ENCODE peak calls at places on chromosomes 2 and 18, in six cellular contexts. W is endothelial cell of umbilical vein, F is mesothelial cell of epicardium, U is sigmoid colon, O is cardiac muscle cell, E is cardiac fibroblast. T is an unnamed sample.

GRCh38 chr2:240985881-240986786 is 12.3 kb upstream of the SNED1 start:
- DNase-seq in F (peak), E (no peak), O (no peak), U (peak), W (no peak), T (no peak)

GRCh38 chr2:173271135-173271534 is 83.5 kb upstream of the CDCA7 start:
- DNase-seq in E (no peak), O (no peak), F (no peak), U (no peak), W (no peak), T (no peak)

GRCh38 chr2:148549001-148549400 is 95.5 kb upstream of the EPC2 start:
- DNase-seq in F (no peak), O (no peak), W (no peak), E (no peak), U (no peak), T (no peak)

GRCh38 chr2:8454797-8455196 is 227.1 kb upstream of the ID2 start:
- DNase-seq in W (no peak), U (peak), E (no peak), F (no peak), O (no peak), T (no peak)

GRCh38 chr2:91477731-91478672 is 2786.5 kb downstream of the RPIA start:
- DNase-seq in W (peak), F (peak), E (peak), U (peak), O (peak), T (no peak)

GRCh38 chr2:159684796-159685195 is 27.5 kb upstream of the MARCHF7 start:
- DNase-seq in O (peak), U (no peak), W (peak), E (peak), F (no peak), T (no peak)

GRCh38 chr18:73724908-73725307 is 422.7 kb downstream of the FBXO15 start:
- DNase-seq in F (no peak), W (no peak), U (no peak), E (peak), O (peak), T (no peak)

GRCh38 chr2:45919711-45920111 is 268.2 kb downstream of the PRKCE start:
- DNase-seq in F (no peak), O (no peak), E (no peak), W (no peak), U (no peak), T (no peak)

GRCh38 chr2:218168635-218169462 is 2.1 kb upstream of the CXCR1 start:
- DNase-seq in W (peak), U (peak), E (peak), O (peak), F (peak), T (peak)

GRCh38 chr2:176652300-176653182 is 383.3 kb downstream of the MTX2 start:
- DNase-seq in F (no peak), U (no peak), W (peak), O (peak), E (peak), T (no peak)

GRCh38 chr2:60818272-60818671 is 62.2 kb downstream of the PAPOLG start:
- DNase-seq in U (no peak), E (no peak), O (peak), F (no peak), W (peak), T (no peak)

GRCh38 chr2:166957686-166958085 is 69.4 kb downstream of the XIRP2 start:
- DNase-seq in U (no peak), E (no peak), F (no peak), W (no peak), O (no peak), T (no peak)

GRCh38 chr2:49490710-49491109 is 336.4 kb upstream of the FSHR start:
- DNase-seq in E (peak), W (no peak), U (no peak), F (no peak), O (peak), T (no peak)

GRCh38 chr2:227655454-227655853 is 11.2 kb upstream of the SCYGR5 start:
- DNase-seq in W (peak), O (peak), F (no peak), U (no peak), E (peak), T (no peak)

GRCh38 chr2:12089001-12089400 is 342.6 kb downstream of the LPIN1 start:
- DNase-seq in W (no peak), O (no peak), U (no peak), E (no peak), F (no peak), T (no peak)

GRCh38 chr18:2096581-2096980 is 474.7 kb downstream of the METTL4 start:
- DNase-seq in E (peak), W (no peak), U (no peak), F (no peak), O (no peak), T (no peak)

GRCh38 chr18:6414118-6414722 is 491 bp downstream of the L3MBTL4 start:
- DNase-seq in F (peak), U (peak), O (peak), E (peak), W (no peak), T (peak)

GRCh38 chr2:98471402-98472131 is 26.9 kb downstream of the INPP4A start:
- DNase-seq in U (peak), F (no peak), O (no peak), E (no peak), W (no peak), T (no peak)

GRCh38 chr2:95074663-95075439 is 46.8 kb downstream of the MRPS5 start:
- DNase-seq in F (no peak), O (no peak), E (no peak), W (no peak), U (no peak), T (no peak)

GRCh38 chr2:101474752-101475384 is at the start of gene RFX8:
- DNase-seq in U (no peak), W (no peak), F (no peak), E (peak), O (peak), T (no peak)

GRCh38 chr18:76098728-76099514 is 396.1 kb downstream of the ZNF516 start:
- DNase-seq in E (no peak), W (no peak), O (no peak), F (no peak), U (no peak), T (no peak)

GRCh38 chr2:129180124-129180716 is 799.2 kb upstream of the RAB6C start:
- DNase-seq in O (no peak), U (no peak), E (no peak), F (no peak), W (no peak), T (no peak)

GRCh38 chr2:194545978-194546377 is 1111.0 kb upstream of the SLC39A10 start:
- DNase-seq in F (no peak), W (peak), E (peak), U (no peak), O (no peak), T (no peak)

GRCh38 chr18:35710581-35710980 is 129.0 kb downstream of the GALNT1 start:
- DNase-seq in W (peak), O (no peak), F (no peak), U (no peak), E (no peak), T (no peak)

GRCh38 chr2:240994161-240994896 is 4.1 kb upstream of the SNED1 start:
- DNase-seq in E (no peak), O (no peak), W (no peak), U (peak), F (no peak), T (no peak)

GRCh38 chr2:177881001-177881748 is 191.4 kb downstream of the PDE11A start:
- DNase-seq in E (no peak), U (no peak), W (no peak), O (no peak), F (no peak), T (no peak)

GRCh38 chr2:20205915-20206524 is 18.9 kb downstream of the SDC1 start:
- DNase-seq in O (no peak), F (no peak), E (no peak), W (no peak), U (no peak), T (no peak)

GRCh38 chr2:193538061-193538460 is 1343.3 kb upstream of the TMEFF2 start:
- DNase-seq in W (no peak), F (no peak), U (no peak), O (no peak), E (no peak), T (no peak)

GRCh38 chr2:196758474-196759377 is 40.8 kb downstream of the GTF3C3 start:
- DNase-seq in W (peak), F (no peak), U (no peak), O (peak), E (peak), T (no peak)

GRCh38 chr18:57015036-57015805 is 131.7 kb upstream of the BOD1L2 start:
- DNase-seq in E (no peak), F (no peak), W (no peak), O (no peak), U (no peak), T (no peak)

GRCh38 chr2:199973703-199974102 is 18.3 kb downstream of the MAIP1 start:
- DNase-seq in W (peak), F (no peak), E (peak), U (no peak), O (peak), T (no peak)

GRCh38 chr2:232522014-232522854 is 2.0 kb downstream of the PRSS56 start:
- DNase-seq in E (peak), W (peak), O (peak), U (no peak), F (peak), T (peak)

GRCh38 chr2:118913131-118913804 is 28.7 kb upstream of the MARCO start:
- DNase-seq in E (no peak), W (no peak), F (no peak), U (no peak), O (no peak), T (no peak)

GRCh38 chr2:105398522-105399206 is at the start of gene FHL2:
- DNase-seq in E (peak), W (peak), F (peak), O (peak), U (peak), T (peak)

GRCh38 chr18:32343634-32344033 is 127.0 kb downstream of the GAREM1 start:
- DNase-seq in U (no peak), F (no peak), E (no peak), O (no peak), W (no peak), T (no peak)

GRCh38 chr2:225112362-225113111 is 70.3 kb upstream of the DOCK10 start:
- DNase-seq in O (no peak), U (no peak), W (no peak), F (no peak), E (no peak), T (no peak)

GRCh38 chr18:9147440-9148238 is 11.1 kb downstream of the ANKRD12 start:
- DNase-seq in E (peak), W (peak), U (no peak), O (peak), F (no peak), T (no peak)

GRCh38 chr2:4693266-4693665 is 989.9 kb downstream of the DCDC2C start:
- DNase-seq in W (no peak), E (no peak), F (no peak), O (peak), U (no peak), T (no peak)

GRCh38 chr2:73838889-73839539 is 10.3 kb downstream of the STAMBP start:
- DNase-seq in W (no peak), E (no peak), F (no peak), U (no peak), O (no peak), T (no peak)

GRCh38 chr2:1246239-1246638 is 167.0 kb upstream of the TPO start:
- DNase-seq in F (no peak), W (no peak), E (no peak), U (no peak), O (no peak), T (no peak)
- TF ChIP-seq CTCF in F (no peak), W (no peak), E (no peak), U (no peak), O (no peak), T (no peak)

GRCh38 chr2:68294187-68294586 is 25.6 kb downstream of the CNRIP1 start:
- DNase-seq in W (no peak), U (no peak), F (no peak), O (no peak), E (no peak), T (no peak)
- TF ChIP-seq CTCF in W (no peak), U (no peak), F (no peak), O (no peak), E (no peak), T (peak)

DNA sequence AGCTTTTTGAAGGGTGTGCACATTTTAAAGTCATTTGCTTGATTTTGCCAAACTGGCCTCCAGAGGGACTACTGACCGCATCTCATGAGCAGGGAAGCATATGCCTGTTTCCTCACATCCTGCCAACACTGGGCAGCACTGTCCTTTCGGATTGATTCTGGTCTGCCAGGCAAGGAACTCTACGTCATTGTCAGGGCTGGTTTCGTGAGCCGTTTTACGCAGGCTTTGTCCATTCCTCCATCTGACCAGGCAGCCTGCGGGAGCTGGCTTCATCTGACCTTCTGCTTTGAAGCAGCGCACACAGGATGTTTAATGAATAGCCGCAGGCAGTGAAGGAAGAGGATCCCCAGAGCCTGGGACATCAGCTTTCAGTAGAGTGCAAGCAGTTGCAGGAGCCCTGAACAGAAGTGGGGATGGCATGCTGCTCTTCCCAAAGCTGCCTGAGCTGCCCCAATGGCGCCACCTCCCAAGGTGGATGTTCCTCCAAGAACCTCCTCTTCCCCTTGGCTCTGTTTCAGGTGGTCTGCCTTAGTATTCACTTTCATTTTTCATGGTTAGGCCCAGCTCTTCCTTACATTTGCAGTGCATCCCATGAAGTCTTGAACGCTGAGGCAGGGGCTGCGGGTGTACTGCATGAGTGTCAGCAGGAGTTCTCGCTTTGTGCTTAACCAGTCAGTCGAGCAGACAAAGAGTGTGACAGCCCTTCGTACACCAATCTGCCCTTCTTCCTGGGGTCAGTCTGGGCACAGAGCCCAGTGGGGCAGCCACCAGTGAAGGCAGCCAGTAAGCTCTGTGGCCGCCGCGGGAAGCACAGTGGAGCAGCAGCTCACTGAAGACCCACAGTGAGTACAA is 46.5 kb upstream of the SEMA4C start:
- DNase-seq in W (no peak), O (no peak), U (peak), F (no peak), E (no peak), T (no peak)
- TF ChIP-seq CTCF in W (no peak), O (no peak), U (no peak), F (no peak), E (no peak), T (no peak)

GRCh38 chr18:24428709-24429108 is 2.2 kb downstream of the IMPACT start:
- DNase-seq in E (no peak), F (no peak), U (no peak), O (no peak), W (no peak), T (no peak)
- TF ChIP-seq CTCF in E (no peak), F (no peak), U (no peak), O (no peak), W (no peak), T (peak)

GRCh38 chr2:65018141-65018582 is 29.0 kb downstream of the SLC1A4 start:
- DNase-seq in W (no peak), E (no peak), O (no peak), F (no peak), U (peak), T (no peak)

GRCh38 chr2:65016789-65017188 is 27.6 kb downstream of the SLC1A4 start:
- DNase-seq in F (no peak), U (peak), W (no peak), E (no peak), O (no peak), T (no peak)

GRCh38 chr2:65019010-65019409 is 29.8 kb downstream of the SLC1A4 start:
- DNase-seq in O (no peak), F (no peak), E (no peak), W (no peak), U (peak), T (no peak)

GRCh38 chr2:65015731-65016130 is 26.5 kb downstream of the SLC1A4 start:
- DNase-seq in U (no peak), W (no peak), O (no peak), E (no peak), F (no peak), T (no peak)

GRCh38 chr2:65017335-65017734 is 28.1 kb downstream of the SLC1A4 start:
- DNase-seq in F (no peak), W (no peak), O (no peak), U (peak), E (no peak), T (no peak)
- TF ChIP-seq CTCF in F (no peak), W (no peak), O (peak), U (no peak), E (no peak), T (peak)